ENCODE peak calls at places on chromosomes 3 and 15, in ten cellular contexts. S is cardiac muscle cell; P is heart right ventricle; R is brain microvascular endothelial cell; J is CD8-positive, alpha-beta T cell; T is thyroid gland; W is fibroblast of lung; N is psoas muscle; H is mucosa of descending colon; Z is uterus. I is an unnamed sample.

GRCh38 chr15:84685304-84685703 is 27.3 kb upstream of the NMB start:
- DNase-seq in Z (no peak), H (no peak), T (peak; percentile 18), N (peak; percentile 79), R (peak; percentile 91), W (peak; percentile 87), S (no peak), J (no peak), P (peak; percentile 43), I (peak; percentile 19)

GRCh38 chr3:188746291-188746783 is 425.4 kb upstream of the TPRG1 start:
- DNase-seq in W (no peak), P (no peak), T (no peak), H (no peak), R (no peak), N (no peak), S (no peak), Z (no peak), J (no peak), I (no peak)

GRCh38 chr3:139227165-139227564 is 116.7 kb upstream of the MRPS22 start:
- DNase-seq in J (no peak), Z (peak; percentile 23), H (no peak), R (no peak), T (peak; percentile 72), W (peak; percentile 50), P (peak; percentile 74), S (peak; percentile 20), N (no peak), I (no peak)

GRCh38 chr3:64559658-64560057 is 128.1 kb downstream of the ADAMTS9 start:
- DNase-seq in T (no peak), J (no peak), N (no peak), P (no peak), S (no peak), Z (no peak), W (no peak), H (no peak), R (no peak), I (no peak)

GRCh38 chr3:46881819-46882376 is 4.4 kb downstream of the PTH1R start:
- DNase-seq in T (no peak), W (peak; percentile 5), S (peak; percentile 72), J (no peak), N (no peak), R (no peak), P (no peak), Z (peak; percentile 69), H (no peak), I (no peak)

GRCh38 chr3:175980731-175981130 is 1121.6 kb downstream of the NAALADL2 start:
- DNase-seq in J (no peak), R (no peak), Z (no peak), S (no peak), N (no peak), T (no peak), H (no peak), W (peak; percentile 22), P (no peak), I (no peak)

GRCh38 chr15:25863067-25863967 is at the start of gene ATP10A:
- DNase-seq in N (peak; percentile 58), W (peak; percentile 67), P (peak; percentile 44), R (peak; percentile 40), J (peak; percentile 53), H (peak; percentile 54), S (peak; percentile 50), T (no peak), Z (peak; percentile 37), I (no peak)

GRCh38 chr15:81895723-81896122 is 150.1 kb downstream of the MEX3B start:
- DNase-seq in R (no peak), W (no peak), T (no peak), S (no peak), N (no peak), J (no peak), H (no peak), P (no peak), Z (no peak), I (no peak)

GRCh38 chr15:62835351-62835750 is 207.2 kb upstream of the TPM1 start:
- DNase-seq in P (peak; percentile 41), N (peak; percentile 68), T (no peak), H (no peak), W (peak; percentile 13), Z (no peak), J (no peak), S (no peak), R (no peak), I (no peak)

GRCh38 chr3:112734171-112734570 is 93.2 kb upstream of the CCDC80 start:
- DNase-seq in W (peak; percentile 43), J (no peak), Z (no peak), N (no peak), R (no peak), H (no peak), T (no peak), S (no peak), P (no peak), I (no peak)

GRCh38 chr3:47410801-47411646 is 30.2 kb downstream of the PTPN23 start:
- DNase-seq in W (no peak), T (no peak), Z (no peak), P (no peak), S (no peak), N (no peak), H (no peak), J (no peak), R (no peak), I (no peak)

GRCh38 chr15:82570721-82571519 is 30.7 kb upstream of the RPS17 start:
- DNase-seq in S (no peak), W (peak; percentile 67), Z (peak; percentile 16), J (no peak), P (no peak), T (no peak), H (no peak), R (no peak), N (no peak), I (no peak)

GRCh38 chr15:34691024-34691423 is 63.8 kb downstream of the GJD2 start:
- DNase-seq in W (peak; percentile 19), N (no peak), Z (no peak), T (no peak), H (no peak), J (no peak), R (peak; percentile 26), P (no peak), S (no peak), I (no peak)

GRCh38 chr3:5095879-5096278 is 26.2 kb upstream of the ARL8B start:
- DNase-seq in R (peak; percentile 2), N (peak; percentile 64), W (peak; percentile 29), H (no peak), S (peak; percentile 67), J (no peak), Z (peak; percentile 55), T (no peak), P (peak; percentile 45), I (no peak)

GRCh38 chr3:167714871-167715270 is 19.8 kb downstream of the PDCD10 start:
- DNase-seq in T (no peak), J (no peak), N (no peak), W (no peak), P (no peak), H (no peak), R (no peak), S (no peak), Z (no peak), I (no peak)

GRCh38 chr3:46943237-46944187 is 33.0 kb downstream of the CCDC12 start:
- DNase-seq in Z (no peak), N (no peak), T (peak; percentile 64), R (no peak), P (no peak), S (peak; percentile 61), W (no peak), H (peak; percentile 64), J (no peak), I (no peak)

GRCh38 chr3:143098032-143098764 is 21.4 kb upstream of the CHST2 start:
- DNase-seq in H (no peak), T (no peak), R (no peak), J (no peak), N (no peak), W (no peak), S (no peak), P (no peak), Z (no peak), I (no peak)

GRCh38 chr15:70375006-70375409 is 277.3 kb upstream of the TLE3 start:
- DNase-seq in T (no peak), R (no peak), J (no peak), N (no peak), P (no peak), W (peak; percentile 65), S (no peak), H (no peak), Z (peak; percentile 55), I (peak; percentile 26)

DNA sequence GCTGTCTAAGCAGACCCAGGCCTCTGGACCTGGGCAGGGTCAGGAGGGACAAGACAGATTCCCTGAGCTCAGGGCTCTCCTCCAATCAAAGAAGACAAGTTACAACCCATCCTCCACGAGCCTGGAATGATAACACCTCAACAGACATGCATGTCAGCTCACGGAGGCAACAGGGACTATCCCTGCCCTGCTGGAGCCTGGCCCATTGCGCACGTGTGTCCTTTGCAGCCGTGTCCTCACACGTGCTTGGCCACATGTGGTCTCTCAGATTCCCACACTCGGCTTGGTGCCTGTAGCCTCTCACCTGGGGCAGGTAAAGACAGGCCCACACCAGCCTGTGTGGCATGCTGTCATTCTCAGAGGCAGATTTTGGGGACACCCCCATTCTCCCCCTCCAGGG is 27.7 kb downstream of the C3orf18 start:
- DNase-seq in W (no peak), S (no peak), J (no peak), H (no peak), P (no peak), T (no peak), Z (no peak), N (no peak), R (no peak), I (no peak)
- H3K36me3 ChIP-seq in W (no peaks in the 10 kb centered on the region), S (no peaks in the 10 kb centered on the region), J (no peaks in the 10 kb centered on the region), H (no peaks in the 10 kb centered on the region), P (no peaks in the 10 kb centered on the region), T (no peaks in the 10 kb centered on the region), Z (no peaks in the 10 kb centered on the region), N (no peaks in the 10 kb centered on the region), R (no peaks in the 10 kb centered on the region), I (no peaks in the 10 kb centered on the region)

GRCh38 chr15:51100785-51101489 is 6.2 kb upstream of the TNFAIP8L3 start:
- DNase-seq in N (no peak), Z (no peak), J (no peak), W (no peak), R (no peak), H (no peak), T (no peak), P (no peak), S (no peak), I (no peak)
- TF ChIP-seq CTCF in N (no peak), Z (no peak), J (no peak), W (no peak), R (no peak), H (no peak), T (no peak), P (no peak), S (no peak), I (no peak)

GRCh38 chr3:50339485-50340196 is 995 bp downstream of the RASSF1 start:
- DNase-seq in W (no peak), J (no peak), S (no peak), R (peak; percentile 63), T (no peak), P (no peak), N (no peak), Z (no peak), H (no peak), I (no peak)
- H3K4me3 ChIP-seq in W (peak overlapping the region; percentile 41), J (peak overlapping the region; percentile 98), S (no peak overlapping the region), R (peak overlapping the region; percentile 57), T (no peak overlapping the region), P (peak overlapping the region; percentile 47), N (peak overlapping the region; percentile 93), Z (peak overlapping the region; percentile 52), H (peak overlapping the region; percentile 17), I (no peak overlapping the region)

DNA sequence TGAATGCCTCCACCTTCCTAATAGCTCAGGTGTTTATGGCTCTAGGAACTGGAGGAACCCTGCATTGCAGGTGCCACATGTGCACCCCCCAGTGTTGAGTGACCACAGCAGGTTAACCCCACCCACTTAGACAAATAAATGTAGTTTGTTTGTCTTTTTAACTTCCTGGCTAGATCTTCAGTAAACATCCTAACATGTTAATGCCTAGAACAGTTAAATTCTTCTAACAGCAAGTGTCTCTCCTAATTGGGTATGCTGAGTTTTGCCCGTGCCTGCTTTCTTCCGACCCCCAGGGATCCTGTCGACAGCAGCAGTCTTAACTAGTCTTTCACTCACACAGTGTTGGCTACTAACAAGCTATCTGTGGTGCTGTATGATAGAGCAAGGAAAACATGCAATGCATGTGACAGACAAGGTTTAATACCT is 35.5 kb downstream of the SRP14 start:
- DNase-seq in R (no peak), N (no peak), H (no peak), J (no peak), S (no peak), Z (no peak), P (no peak), T (no peak), W (no peak), I (no peak)
- H3K36me3 ChIP-seq in R (peaks cover 51% of the 10 kb centered on the region), N (peaks cover 92% of the 10 kb centered on the region), H (no peaks in the 10 kb centered on the region), J (peaks cover 6% of the 10 kb centered on the region), S (peaks cover 48% of the 10 kb centered on the region), Z (no peaks in the 10 kb centered on the region), P (peaks cover 48% of the 10 kb centered on the region), T (peaks cover 39% of the 10 kb centered on the region), W (peaks cover 22% of the 10 kb centered on the region), I (peaks cover 3% of the 10 kb centered on the region)

I was measured in kidney epithelial cell.